ENCODE peak calls at places on chromosomes 11 and 22, in four cellular contexts. P, C, F and K are unnamed samples.

GRCh38 chr11:109085708-109086373 is 336.1 kb upstream of the C11orf87 start:
- DNase-seq in P (peak; percentile 32), C (no peak), F (no peak), K (no peak)

GRCh38 chr11:85844439-85845051 is 10.6 kb upstream of the CCDC83 start:
- DNase-seq in P (no peak), C (peak; percentile 71), F (no peak), K (no peak)

GRCh38 chr11:379205-380094 is 10.2 kb downstream of the B4GALNT4 start:
- DNase-seq in P (no peak), C (no peak), F (no peak), K (no peak)

GRCh38 chr11:112590778-112591177 is 330.1 kb upstream of the PLET1 start:
- DNase-seq in P (no peak), C (peak; percentile 26), F (no peak), K (no peak)

GRCh38 chr11:79220171-79220570 is 220.7 kb downstream of the TENM4 start:
- DNase-seq in P (no peak), C (no peak), F (no peak), K (no peak)

GRCh38 chr22:23688121-23688520 is 2.7 kb upstream of the RGL4 start:
- DNase-seq in P (no peak), C (no peak), F (no peak), K (no peak)

GRCh38 chr11:9953994-9954626 is 290.2 kb downstream of the SWAP70 start:
- DNase-seq in P (no peak), C (no peak), F (no peak), K (no peak)

GRCh38 chr22:41504397-41504796 is 35.5 kb downstream of the ACO2 start:
- DNase-seq in P (peak; percentile 55), C (no peak), F (no peak), K (no peak)

GRCh38 chr22:21764038-21764804 is 28.6 kb upstream of the YPEL1 start:
- DNase-seq in P (no peak), C (no peak), F (no peak), K (no peak)

GRCh38 chr22:21765909-21766529 is 30.4 kb upstream of the YPEL1 start:
- DNase-seq in P (no peak), C (no peak), F (no peak), K (no peak)

GRCh38 chr22:21768435-21768834 is 32.8 kb upstream of the YPEL1 start:
- DNase-seq in P (no peak), C (no peak), F (no peak), K (no peak)

GRCh38 chr22:21762712-21763581 is 27.4 kb upstream of the YPEL1 start:
- DNase-seq in P (no peak), C (no peak), F (peak; percentile 28), K (no peak)

DNA sequence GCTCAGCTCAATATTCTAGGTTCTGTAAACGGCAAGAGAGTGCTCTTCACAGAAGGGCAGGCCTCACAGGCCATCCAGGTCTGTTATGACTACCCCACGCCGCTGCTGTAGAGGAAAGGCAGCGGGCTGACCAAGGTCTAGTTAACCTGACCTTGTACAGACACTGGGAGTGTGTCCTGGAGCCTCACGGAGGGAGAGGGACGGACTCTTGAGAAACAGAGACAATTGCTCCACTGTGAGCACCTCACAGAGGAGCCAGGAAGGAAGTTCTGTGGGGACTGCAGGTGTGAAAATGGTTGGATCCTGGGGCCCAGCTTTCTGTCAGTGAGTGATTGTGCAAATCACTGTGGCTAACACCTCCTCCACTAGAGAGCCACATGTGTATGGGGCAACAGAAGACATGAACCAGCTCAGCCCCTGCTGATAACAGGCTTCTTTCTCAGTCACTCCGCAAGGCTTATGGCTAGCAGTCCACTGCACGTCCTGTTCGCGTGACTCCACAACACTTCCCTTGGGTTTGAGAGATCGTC is 31.4 kb upstream of the YPEL1 start:
- DNase-seq in P (no peak), C (no peak), F (peak; percentile 65), K (no peak)
- H3K4me1 ChIP-seq in P (no peaks in the 10 kb centered on the region), C (no peaks in the 10 kb centered on the region), F (peaks cover 68% of the 10 kb centered on the region), K (peaks cover 1% of the 10 kb centered on the region)

GRCh38 chr11:45216031-45216430 is 69.6 kb downstream of the PRDM11 start:
- DNase-seq in P (no peak), C (no peak), F (no peak), K (no peak)

GRCh38 chr11:45218705-45219104 is 67.4 kb downstream of the SYT13 start:
- DNase-seq in P (no peak), C (no peak), F (no peak), K (no peak)

GRCh38 chr11:45217991-45218390 is 68.2 kb downstream of the SYT13 start:
- DNase-seq in P (no peak), C (peak; percentile 26), F (no peak), K (no peak)

GRCh38 chr11:45215098-45215497 is 68.7 kb downstream of the PRDM11 start:
- DNase-seq in P (no peak), C (no peak), F (no peak), K (no peak)

GRCh38 chr11:45216901-45217300 is 69.2 kb downstream of the SYT13 start:
- DNase-seq in P (no peak), C (peak; percentile 50), F (no peak), K (no peak)
- H3K4me3 ChIP-seq in P (no peak overlapping the region), C (no peak overlapping the region), F (no peak overlapping the region), K (no peak overlapping the region)

GRCh38 chr22:43878831-43879550 is 12.8 kb downstream of the PNPLA5 start:
- DNase-seq in P (no peak), C (no peak), F (no peak), K (no peak)
- H3K4me1 ChIP-seq in P (no peaks in the 10 kb centered on the region), C (no peaks in the 10 kb centered on the region), F (no peaks in the 10 kb centered on the region), K (no peaks in the 10 kb centered on the region)

GRCh38 chr11:126072821-126073594 is 10.3 kb upstream of the CDON start:
- DNase-seq in P (no peak), C (peak; percentile 35), F (no peak), K (no peak)
- H3K4me3 ChIP-seq in P (no peak overlapping the region), C (no peak overlapping the region), F (no peak overlapping the region), K (no peak overlapping the region)

DNA sequence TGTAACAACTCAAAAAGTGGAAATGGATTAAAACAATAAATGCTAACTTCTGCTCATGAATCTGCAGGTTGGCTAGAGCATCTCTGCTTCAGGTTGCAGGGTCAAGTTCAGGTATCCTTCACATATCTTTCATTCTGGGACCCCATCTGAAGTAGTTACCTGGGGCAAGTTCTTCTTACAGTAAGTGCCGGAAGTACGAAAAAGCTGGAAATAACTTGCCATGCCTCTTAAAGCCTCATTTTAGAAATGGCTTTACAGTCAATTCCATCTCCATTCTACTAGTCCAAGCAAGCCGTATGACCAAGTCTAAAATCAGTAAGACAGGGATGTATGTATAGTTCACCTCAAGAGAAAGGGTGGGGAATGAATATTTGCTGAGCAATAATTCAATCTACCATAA is 93.7 kb downstream of the FCHSD2 start:
- DNase-seq in P (no peak), C (no peak), F (no peak), K (no peak)
- H3K4me1 ChIP-seq in P (peaks cover 29% of the 10 kb centered on the region), C (no peaks in the 10 kb centered on the region), F (peaks cover 18% of the 10 kb centered on the region), K (no peaks in the 10 kb centered on the region)

GRCh38 chr11:14611939-14612338 is 31.7 kb upstream of the PDE3B start:
- DNase-seq in P (no peak), C (no peak), F (no peak), K (no peak)

GRCh38 chr11:14609902-14610301 is 33.7 kb upstream of the PDE3B start:
- DNase-seq in P (no peak), C (no peak), F (no peak), K (no peak)

GRCh38 chr11:14612624-14613023 is 31.0 kb upstream of the PDE3B start:
- DNase-seq in P (no peak), C (no peak), F (no peak), K (no peak)

GRCh38 chr11:14607713-14608112 is 35.9 kb upstream of the PDE3B start:
- DNase-seq in P (no peak), C (no peak), F (no peak), K (no peak)
- H3K4me3 ChIP-seq in P (no peak overlapping the region), C (no peak overlapping the region), F (no peak overlapping the region), K (no peak overlapping the region)